ENCODE peak calls at places on chromosomes 6 and 20, in six cellular contexts. T is left ventricle myocardium inferior, A is prostate gland, N is iPS DF 6.9, Q is sigmoid colon, V is transverse colon. P is an unnamed sample. For H3K27me3, the result is how much of the 10 kb centered on the place peaks cover.

GRCh38 chr6:130470777-130471176 is 105.0 kb downstream of the TMEM200A start:
- DNase-seq in T (no peak), A (no peak), N (no peak), Q (no peak), V (no peak), P (no peak)

GRCh38 chr6:12392490-12392889 is 102.3 kb downstream of the EDN1 start:
- DNase-seq in T (no peak), A (no peak), N (no peak), Q (no peak), V (no peak), P (no peak)

GRCh38 chr6:53793318-53793975 is 1.4 kb upstream of the LRRC1 start:
- DNase-seq in T (no peak), A (peak), N (no peak), Q (peak), V (peak), P (peak)

GRCh38 chr20:63025534-63026331 is 19.0 kb upstream of the BHLHE23 start:
- DNase-seq in T (peak), A (no peak), N (no peak), Q (no peak), V (no peak), P (no peak)

GRCh38 chr6:14852375-14852774 is 393.5 kb upstream of the JARID2 start:
- DNase-seq in T (no peak), A (no peak), N (no peak), Q (no peak), V (no peak), P (no peak)

GRCh38 chr20:5198651-5198924 is 71.8 kb downstream of the CDS2 start:
- DNase-seq in T (no peak), A (no peak), N (no peak), Q (no peak), V (no peak), P (no peak)

GRCh38 chr20:48908661-48909316 is 12.7 kb upstream of the ARFGEF2 start:
- DNase-seq in T (no peak), A (no peak), N (no peak), Q (no peak), V (no peak), P (no peak)

GRCh38 chr6:157459327-157459726 is 78.3 kb downstream of the ZDHHC14 start:
- DNase-seq in T (no peak), A (no peak), N (no peak), Q (no peak), V (no peak), P (no peak)

GRCh38 chr6:154995241-154996162 is at the start of gene TIAM2:
- DNase-seq in T (peak), A (no peak), N (no peak), Q (no peak), V (no peak), P (peak)

GRCh38 chr6:3509326-3509725 is 52.5 kb upstream of the SLC22A23 start:
- DNase-seq in T (no peak), A (no peak), N (no peak), Q (no peak), V (no peak), P (no peak)

GRCh38 chr6:26525818-26526217 is 12.3 kb upstream of the HMGN4 start:
- DNase-seq in T (no peak), A (no peak), N (no peak), Q (no peak), V (no peak), P (no peak)

GRCh38 chr20:904146-904545 is 12.0 kb downstream of the ANGPT4 start:
- DNase-seq in T (no peak), A (no peak), N (no peak), Q (no peak), V (no peak), P (no peak)

GRCh38 chr20:51420805-51421204 is 121.7 kb downstream of the NFATC2 start:
- DNase-seq in T (no peak), A (no peak), N (no peak), Q (no peak), V (no peak), P (no peak)

GRCh38 chr6:71203211-71203610 is 85.4 kb upstream of the OGFRL1 start:
- DNase-seq in T (no peak), A (no peak), N (no peak), Q (no peak), V (no peak), P (no peak)

GRCh38 chr20:23445596-23446217 is 6.2 kb downstream of the CSTL1 start:
- DNase-seq in T (no peak), A (no peak), N (no peak), Q (no peak), V (no peak), P (no peak)

GRCh38 chr6:107320126-107320525 is 139.2 kb downstream of the PDSS2 start:
- DNase-seq in T (no peak), A (no peak), N (no peak), Q (no peak), V (no peak), P (no peak)

GRCh38 chr6:16319813-16320532 is 81.6 kb downstream of the GMPR start:
- DNase-seq in T (peak), A (peak), N (no peak), Q (peak), V (peak), P (peak)

GRCh38 chr6:1771324-1771723 is 161.6 kb downstream of the FOXC1 start:
- DNase-seq in T (no peak), A (no peak), N (no peak), Q (no peak), V (no peak), P (peak)

GRCh38 chr6:13873288-13874190 is 51.2 kb upstream of the RNF182 start:
- DNase-seq in T (peak), A (peak), N (peak), Q (peak), V (peak), P (peak)

GRCh38 chr6:73343164-73343563 is 10.9 kb downstream of the DPPA5 start:
- DNase-seq in T (no peak), A (no peak), N (no peak), Q (no peak), V (no peak), P (no peak)

GRCh38 chr6:195861-196360 is 96.4 kb upstream of the DUSP22 start:
- DNase-seq in T (peak), A (no peak), N (no peak), Q (peak), V (no peak), P (no peak)

GRCh38 chr20:38673731-38674177 is 50.5 kb upstream of the SLC32A1 start:
- DNase-seq in T (no peak), A (no peak), N (no peak), Q (no peak), V (no peak), P (no peak)

GRCh38 chr6:29984232-29984631 is 41.9 kb downstream of the HLA-A start:
- DNase-seq in T (no peak), A (no peak), N (no peak), Q (no peak), V (no peak), P (no peak)

GRCh38 chr6:10555625-10556309 is 34.6 kb downstream of the GCNT2 start:
- DNase-seq in T (peak), A (peak), N (no peak), Q (peak), V (peak), P (no peak)

GRCh38 chr6:106460481-106460880 is 100.0 kb downstream of the CRYBG1 start:
- DNase-seq in T (no peak), A (no peak), N (no peak), Q (no peak), V (no peak), P (no peak)

GRCh38 chr6:78308025-78308424 is 559.3 kb upstream of the IRAK1BP1 start:
- DNase-seq in T (no peak), A (no peak), N (peak), Q (no peak), V (no peak), P (no peak)

GRCh38 chr20:32479012-32479411 is 106.1 kb downstream of the NOL4L start:
- DNase-seq in T (no peak), A (no peak), N (no peak), Q (peak), V (no peak), P (peak)

GRCh38 chr6:159729598-159729997 is 2.3 kb downstream of the WTAP start:
- DNase-seq in T (no peak), A (peak), N (no peak), Q (no peak), V (no peak), P (peak)

GRCh38 chr20:20456736-20457135 is 88.8 kb downstream of the INSM1 start:
- DNase-seq in T (no peak), A (no peak), N (no peak), Q (no peak), V (no peak), P (no peak)

GRCh38 chr20:37774143-37774542 is 80.3 kb downstream of the CTNNBL1 start:
- DNase-seq in T (no peak), A (no peak), N (no peak), Q (no peak), V (no peak), P (no peak)

GRCh38 chr20:33846291-33846916 is 35.3 kb downstream of the CHMP4B start:
- DNase-seq in T (peak), A (no peak), N (no peak), Q (peak), V (no peak), P (no peak)

GRCh38 chr20:61806995-61807394 is 258.7 kb downstream of the TAF4 start:
- DNase-seq in T (peak), A (no peak), N (no peak), Q (no peak), V (no peak), P (no peak)
- H3K27me3 ChIP-seq in T (half or more), A (under half), N (under half), Q (under half), V (under half), P (under half)

GRCh38 chr20:22431419-22431818 is 153.0 kb downstream of the FOXA2 start:
- DNase-seq in T (no peak), A (no peak), N (no peak), Q (no peak), V (no peak), P (no peak)
- H3K27me3 ChIP-seq in T (half or more), A (under half), N (under half), Q (under half), V (under half), P (under half)

GRCh38 chr6:150016324-150017185 is 8.8 kb downstream of the RAET1L start:
- DNase-seq in T (no peak), A (peak), N (no peak), Q (no peak), V (peak), P (peak)
- H3K27me3 ChIP-seq in T (half or more), A (under half), N (under half), Q (half or more), V (half or more), P (under half)

GRCh38 chr6:32108727-32109113 is 418 bp downstream of the TNXB start:
- DNase-seq in T (no peak), A (no peak), N (no peak), Q (no peak), V (no peak), P (no peak)

GRCh38 chr6:32109114-32109764 is at the start of gene TNXB:
- DNase-seq in T (peak), A (no peak), N (no peak), Q (no peak), V (peak), P (no peak)

GRCh38 chr6:32109765-32110160 is 625 bp upstream of the TNXB start:
- DNase-seq in T (no peak), A (no peak), N (no peak), Q (no peak), V (no peak), P (no peak)

GRCh38 chr6:32107447-32107846 is 1.7 kb downstream of the TNXB start:
- DNase-seq in T (no peak), A (no peak), N (no peak), Q (no peak), V (no peak), P (no peak)

DNA sequence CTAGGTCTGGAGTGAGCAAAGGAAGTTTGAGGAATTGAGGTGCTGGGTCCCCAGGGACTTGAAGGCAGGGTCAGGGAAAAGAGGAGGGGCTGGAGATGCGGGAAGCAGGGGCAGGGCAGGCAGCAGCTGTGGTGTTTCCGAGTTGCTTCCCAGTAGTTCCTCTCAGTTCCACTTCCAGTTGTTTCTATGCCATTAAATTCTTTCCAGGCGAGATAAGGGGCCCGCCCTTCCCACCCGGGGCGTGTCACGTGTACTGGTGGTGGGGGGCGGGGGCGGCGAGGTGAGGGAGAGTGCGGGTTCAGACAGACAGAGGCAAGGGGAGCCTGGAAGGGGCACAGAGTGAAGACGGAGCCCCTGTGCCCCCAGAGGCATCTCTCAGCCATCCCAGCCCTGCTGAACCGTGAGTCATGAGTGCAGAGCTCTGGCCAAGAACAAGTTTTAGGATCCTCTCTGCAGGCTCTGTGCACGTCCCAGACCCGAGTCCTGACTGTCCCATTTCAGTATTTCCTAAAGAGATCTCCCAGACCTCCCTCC is 977 bp downstream of the TNXB start:
- DNase-seq in T (peak), A (no peak), N (no peak), Q (peak), V (peak), P (peak)
- H3K27me3 ChIP-seq in T (under half), A (under half), N (under half), Q (under half), V (under half), P (under half)

GRCh38 chr20:21707267-21707666 is 1.8 kb downstream of the PAX1 start:
- DNase-seq in T (no peak), A (no peak), N (no peak), Q (no peak), V (no peak), P (no peak)
- H3K27me3 ChIP-seq in T (half or more), A (half or more), N (half or more), Q (half or more), V (half or more), P (half or more)

DNA sequence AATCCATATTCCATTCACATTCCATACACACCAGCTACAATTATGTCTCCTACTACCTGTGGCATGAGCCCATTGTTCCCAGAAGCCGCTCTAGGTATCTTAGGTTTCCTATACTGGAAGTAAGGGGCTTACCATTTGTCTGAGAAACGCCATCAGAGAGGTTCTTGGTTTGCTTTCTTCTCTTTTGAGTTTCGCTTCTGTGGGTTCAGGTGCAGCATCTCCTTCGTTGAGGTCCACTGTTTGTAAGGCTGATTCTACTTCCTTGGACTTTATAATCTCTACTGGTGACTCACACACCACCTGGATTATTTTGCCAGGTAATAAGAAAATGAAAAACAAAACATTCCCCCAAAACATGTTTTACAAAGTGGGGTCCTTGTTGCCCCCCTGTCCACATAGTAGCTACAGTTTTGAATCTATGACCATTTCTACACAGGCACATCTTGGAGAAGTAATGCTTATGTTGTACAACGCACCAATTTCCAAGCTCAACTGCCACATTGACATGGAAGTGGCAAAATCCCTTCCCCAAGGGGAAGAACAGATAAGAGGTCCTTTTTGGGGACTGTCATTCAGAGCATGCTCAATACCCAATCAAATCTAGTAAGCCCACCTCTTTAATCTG is 103.5 kb downstream of the BCAS1 start:
- DNase-seq in T (no peak), A (no peak), N (no peak), Q (no peak), V (no peak), P (no peak)
- H3K27me3 ChIP-seq in T (under half), A (under half), N (under half), Q (under half), V (under half), P (under half)

DNA sequence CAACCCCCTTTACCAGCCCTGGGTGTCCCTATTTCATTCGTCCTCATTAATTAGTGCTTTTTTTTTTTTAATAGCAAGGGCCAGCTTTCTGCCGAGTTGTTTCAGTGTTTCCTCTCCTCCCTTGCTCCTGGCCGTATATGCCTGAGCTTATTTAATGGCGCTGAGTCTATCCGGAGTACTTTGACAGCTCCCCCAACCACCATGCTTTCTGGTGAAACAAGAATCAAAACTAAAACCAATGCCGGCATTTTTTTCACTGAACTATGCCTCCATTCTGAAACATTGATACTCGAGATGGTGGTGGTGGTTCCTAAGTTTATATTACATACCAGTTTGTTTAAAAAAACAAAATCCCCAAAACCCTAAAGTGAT is 1.2 kb downstream of the DCBLD1 start:
- DNase-seq in T (no peak), A (no peak), N (no peak), Q (no peak), V (peak), P (no peak)
- H3K27me3 ChIP-seq in T (under half), A (under half), N (under half), Q (under half), V (under half), P (under half)